ENCODE peak calls at places on chromosomes 6 and 20, in nine cellular contexts. X is NCI-H1048; F is hepatic stellate cell; J is RPMI7951; B is amniotic stem cell; O is mammary epithelial cell; C is WERI-Rb-1; R is tibial artery; H is activated CD8-positive, alpha-beta memory T cell treated with anti-CD3 and anti-CD28 coated beads for 24 hours. G is an unnamed sample.
A peak's percentile ranks its signal among the peaks of the same experiment; 100 is the strongest.

GRCh38 chr6:129364037-129364436 is 345.9 kb downstream of the ARHGAP18 start:
- DNase-seq in X (no peak), F (no peak), J (no peak), B (no peak), O (no peak), C (no peak), R (no peak), H (no peak), G (no peak)

GRCh38 chr6:28895131-28895812 is 28.5 kb downstream of the TRIM27 start:
- DNase-seq in X (no peak), F (peak; percentile 92), J (peak; percentile 97), B (peak; percentile 97), O (peak; percentile 94), C (peak; percentile 98), R (peak; percentile 97), H (peak; percentile 92), G (peak; percentile 97)

GRCh38 chr6:106520711-106521367 is 108.5 kb downstream of the RTN4IP1 start:
- DNase-seq in X (no peak), F (no peak), J (peak; percentile 80), B (no peak), O (no peak), C (no peak), R (no peak), H (peak; percentile 84), G (peak; percentile 47)

GRCh38 chr6:49919261-49919660 is 44.7 kb downstream of the DEFB114 start:
- DNase-seq in X (no peak), F (no peak), J (no peak), B (no peak), O (no peak), C (no peak), R (no peak), H (no peak), G (no peak)

GRCh38 chr6:137223370-137224131 is 4.4 kb upstream of the IFNGR1 start:
- DNase-seq in X (no peak), F (no peak), J (no peak), B (no peak), O (peak; percentile 12), C (no peak), R (peak; percentile 74), H (no peak), G (peak; percentile 99)

GRCh38 chr20:20829694-20830093 is 117.2 kb upstream of the RALGAPA2 start:
- DNase-seq in X (no peak), F (no peak), J (no peak), B (no peak), O (no peak), C (no peak), R (no peak), H (no peak), G (no peak)

GRCh38 chr6:149938571-149939462 is 3.0 kb upstream of the ULBP2 start:
- DNase-seq in X (no peak), F (peak; percentile 31), J (peak; percentile 32), B (no peak), O (no peak), C (no peak), R (peak; percentile 63), H (peak; percentile 79), G (no peak)

GRCh38 chr6:165588515-165588914 is 74.5 kb downstream of the PDE10A start:
- DNase-seq in X (no peak), F (no peak), J (no peak), B (no peak), O (no peak), C (no peak), R (no peak), H (no peak), G (no peak)

GRCh38 chr6:24743265-24743943 is 24.4 kb upstream of the C6orf62 start:
- DNase-seq in X (no peak), F (peak; percentile 78), J (peak; percentile 98), B (peak; percentile 44), O (peak; percentile 94), C (no peak), R (no peak), H (no peak), G (peak; percentile 90)

GRCh38 chr6:125809771-125810315 is 19.1 kb downstream of the NCOA7 start:
- DNase-seq in X (no peak), F (no peak), J (no peak), B (no peak), O (no peak), C (no peak), R (no peak), H (no peak), G (no peak)

GRCh38 chr6:63565727-63566625 is 6.3 kb upstream of the LOC128125822 start:
- DNase-seq in X (no peak), F (no peak), J (no peak), B (no peak), O (no peak), C (no peak), R (no peak), H (no peak), G (no peak)

GRCh38 chr20:35339007-35339406 is 46.8 kb upstream of the FAM83C start:
- DNase-seq in X (no peak), F (peak; percentile 66), J (peak; percentile 94), B (peak; percentile 69), O (peak; percentile 73), C (no peak), R (no peak), H (no peak), G (no peak)